ENCODE peak calls at places on chromosome 6, in seven cellular contexts. O, K, M, N, C, R and I are unnamed samples.

GRCh38 chr6:25564953-25565352 is 87.1 kb upstream of the SCGN start:
- DNase-seq in N (no peak), C (no peak), R (no peak), K (no peak), O (no peak), M (no peak), I (no peak)

GRCh38 chr6:106882133-106882532 is 92.4 kb downstream of the CD24 start:
- DNase-seq in R (no peak), O (no peak), K (no peak), M (no peak), C (no peak), N (no peak), I (no peak)

GRCh38 chr6:111772274-111772780 is 100.9 kb downstream of the FYN start:
- DNase-seq in R (no peak), O (no peak), N (no peak), M (no peak), C (no peak), K (no peak), I (no peak)

GRCh38 chr6:141035312-141036058 is 1097.2 kb upstream of the GJE1 start:
- DNase-seq in R (no peak), O (no peak), M (no peak), K (no peak), N (no peak), C (no peak), I (no peak)

GRCh38 chr6:79810878-79811277 is 136.5 kb downstream of the ELOVL4 start:
- DNase-seq in K (no peak), N (no peak), M (no peak), O (peak), C (no peak), R (no peak), I (no peak)

GRCh38 chr6:58198301-58198700 is 880.9 kb downstream of the PRIM2 start:
- DNase-seq in O (no peak), C (no peak), K (no peak), M (no peak), R (no peak), N (no peak), I (no peak)

GRCh38 chr6:157669747-157670216 is 153.3 kb upstream of the SNX9 start:
- DNase-seq in K (peak), R (no peak), N (no peak), C (peak), M (no peak), O (peak), I (no peak)

GRCh38 chr6:110180228-110181008 is at the start of gene CDC40:
- DNase-seq in K (peak), M (peak), R (no peak), C (no peak), N (no peak), O (peak), I (peak)

GRCh38 chr6:14068133-14068532 is 49.4 kb upstream of the CD83 start:
- DNase-seq in K (no peak), O (no peak), C (no peak), M (no peak), R (no peak), N (no peak), I (no peak)

GRCh38 chr6:161038229-161039003 is 46.8 kb downstream of the MAP3K4 start:
- DNase-seq in C (no peak), R (peak), M (no peak), K (no peak), N (no peak), O (no peak), I (no peak)

GRCh38 chr6:159633196-159633595 is 59.8 kb downstream of the SOD2 start:
- DNase-seq in O (peak), M (peak), R (no peak), N (no peak), C (no peak), K (peak), I (no peak)

GRCh38 chr6:99822741-99823512 is 171.1 kb downstream of the MCHR2 start:
- DNase-seq in N (peak), M (peak), K (peak), C (no peak), R (no peak), O (peak), I (peak)

GRCh38 chr6:125111219-125111983 is 42.2 kb upstream of the TPD52L1 start:
- DNase-seq in O (no peak), K (no peak), N (no peak), M (no peak), C (no peak), R (no peak), I (no peak)

GRCh38 chr6:3438190-3439167 is 18.4 kb downstream of the SLC22A23 start:
- DNase-seq in N (no peak), K (peak), O (no peak), R (no peak), M (no peak), C (no peak), I (no peak)

GRCh38 chr6:75409286-75409685 is 84.3 kb downstream of the FILIP1 start:
- DNase-seq in K (no peak), M (no peak), N (no peak), R (no peak), O (no peak), C (no peak), I (no peak)

GRCh38 chr6:80142586-80142985 is 36.1 kb downstream of the BCKDHB start:
- DNase-seq in C (no peak), K (no peak), M (no peak), N (no peak), O (no peak), R (no peak), I (no peak)

GRCh38 chr6:27839303-27840081 is 72.7 kb downstream of the OR2B2 start:
- DNase-seq in C (no peak), K (peak), R (no peak), N (no peak), M (peak), O (peak), I (no peak)

GRCh38 chr6:118668761-118669411 is 17.5 kb upstream of the CEP85L start:
- DNase-seq in M (peak), O (no peak), N (no peak), K (no peak), C (no peak), R (no peak), I (no peak)

GRCh38 chr6:49220293-49220692 is 242.8 kb downstream of the MMUT start:
- DNase-seq in M (no peak), R (no peak), K (no peak), C (no peak), N (no peak), O (no peak), I (no peak)

GRCh38 chr6:169723991-169724553 is at the start of gene PHF10:
- DNase-seq in C (no peak), K (no peak), N (peak), O (peak), M (peak), R (no peak), I (peak)

GRCh38 chr6:104955491-104955890 is 1.4 kb upstream of the LIN28B start:
- DNase-seq in C (no peak), O (peak), R (no peak), N (no peak), M (peak), K (no peak), I (no peak)

GRCh38 chr6:159602370-159603185 is 90.5 kb downstream of the SOD2 start:
- DNase-seq in R (no peak), C (no peak), O (no peak), M (no peak), N (no peak), K (no peak), I (no peak)

GRCh38 chr6:113490356-113490755 is 366.8 kb upstream of the MARCKS start:
- DNase-seq in M (no peak), R (no peak), N (no peak), O (no peak), C (no peak), K (peak), I (no peak)

GRCh38 chr6:10956776-10957175 is 69.9 kb downstream of the SYCP2L start:
- DNase-seq in N (no peak), C (no peak), R (no peak), K (no peak), O (no peak), M (no peak), I (no peak)

GRCh38 chr6:2665169-2666070 is 85.3 kb downstream of the MYLK4 start:
- DNase-seq in N (no peak), R (no peak), K (no peak), O (no peak), M (no peak), C (no peak), I (no peak)

GRCh38 chr6:150016324-150017185 is 8.8 kb downstream of the RAET1L start:
- DNase-seq in N (no peak), K (peak), C (no peak), O (peak), R (no peak), M (peak), I (no peak)

GRCh38 chr6:111038534-111039252 is 48.6 kb upstream of the SLC16A10 start:
- DNase-seq in O (no peak), C (no peak), N (peak), M (no peak), R (no peak), K (no peak), I (peak)

GRCh38 chr6:104591573-104592334 is 268.0 kb downstream of the HACE1 start:
- DNase-seq in K (no peak), M (no peak), R (no peak), C (no peak), O (no peak), N (no peak), I (no peak)

GRCh38 chr6:89140347-89141159 is 5.3 kb upstream of the PM20D2 start:
- DNase-seq in O (no peak), K (peak), M (no peak), C (no peak), N (no peak), R (no peak), I (no peak)

GRCh38 chr6:2630362-2630761 is 120.4 kb downstream of the MYLK4 start:
- DNase-seq in K (peak), O (no peak), R (no peak), N (no peak), M (peak), C (no peak), I (no peak)

GRCh38 chr6:36897629-36898028 is 11.9 kb downstream of the C6orf89 start:
- DNase-seq in R (no peak), K (peak), M (peak), N (no peak), C (no peak), O (peak), I (no peak)

GRCh38 chr6:144908004-144908403 is 622.9 kb downstream of the UTRN start:
- DNase-seq in O (no peak), C (no peak), R (no peak), M (no peak), N (no peak), K (no peak), I (no peak)

GRCh38 chr6:144912474-144912873 is 627.3 kb downstream of the UTRN start:
- DNase-seq in K (no peak), C (no peak), M (no peak), O (no peak), N (no peak), R (no peak), I (no peak)

DNA sequence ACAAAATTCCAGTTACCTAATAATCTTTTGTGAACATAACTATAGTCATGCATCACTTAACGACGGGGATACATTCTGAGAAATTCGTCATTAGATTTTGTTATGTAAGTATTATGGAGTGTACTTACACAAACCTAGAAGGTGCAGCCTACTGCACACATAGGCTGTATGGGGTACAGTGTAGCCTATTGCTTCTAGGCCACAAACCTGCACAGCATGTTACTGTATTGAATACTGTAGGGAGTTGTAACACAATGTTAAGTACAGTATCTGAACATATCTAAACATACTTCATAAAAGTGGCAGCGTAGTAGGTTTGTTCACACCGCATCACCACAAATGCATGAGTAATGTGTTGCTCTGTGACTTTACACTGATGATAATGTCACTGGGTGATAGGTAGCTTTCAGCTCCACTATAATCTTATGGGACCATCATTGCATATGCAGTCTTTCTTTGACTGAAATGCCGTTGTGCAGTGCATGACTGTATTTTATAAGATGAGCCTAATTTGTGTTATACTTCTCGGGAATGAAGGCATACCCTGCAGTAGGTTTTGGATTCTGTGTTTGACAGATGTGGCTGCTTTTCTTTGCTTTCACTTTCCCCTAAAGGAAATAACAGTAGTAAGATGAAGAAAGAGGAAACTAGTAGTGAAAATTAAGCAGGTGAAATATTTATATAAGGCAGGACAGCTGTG is 365.6 kb downstream of the FARS2 start:
- DNase-seq in K (no peak), C (no peak), O (no peak), R (peak), M (no peak), N (peak), I (no peak)
- TF ChIP-seq TAF1 in K (no peak), C (no peak), O (no peak), R (no peak), M (no peak), N (no peak), I (no peak)

GRCh38 chr6:12698298-12698697 is 18.3 kb upstream of the PHACTR1 start:
- DNase-seq in K (no peak), N (no peak), C (no peak), R (no peak), M (no peak), O (no peak), I (no peak)

GRCh38 chr6:12693122-12693521 is 23.4 kb upstream of the PHACTR1 start:
- DNase-seq in C (no peak), O (no peak), R (no peak), K (no peak), M (no peak), N (no peak), I (no peak)
- TF ChIP-seq POLR2AphosphoS5 in C (no peak), O (no peak), R (no peak), K (no peak), M (no peak), N (no peak), I (no peak)

GRCh38 chr6:135423649-135424128 is 73.9 kb downstream of the AHI1 start:
- DNase-seq in N (no peak), C (no peak), M (peak), R (peak), O (peak), K (peak), I (no peak)
- TF ChIP-seq TAF1 in N (no peak), C (no peak), M (no peak), R (no peak), O (no peak), K (no peak), I (no peak)

GRCh38 chr6:136072691-136073090 is 177.4 kb downstream of the MTFR2 start:
- DNase-seq in C (no peak), O (no peak), N (no peak), M (no peak), K (no peak), R (no peak), I (no peak)

GRCh38 chr6:136066005-136066404 is 184.1 kb downstream of the MTFR2 start:
- DNase-seq in N (no peak), M (no peak), R (no peak), O (no peak), K (no peak), C (no peak), I (no peak)

GRCh38 chr6:136067731-136068341 is 182.3 kb downstream of the MTFR2 start:
- DNase-seq in R (no peak), O (no peak), N (no peak), K (no peak), C (peak), M (no peak), I (no peak)

GRCh38 chr6:136070815-136071214 is 179.3 kb downstream of the MTFR2 start:
- DNase-seq in N (no peak), K (no peak), R (no peak), O (no peak), C (no peak), M (no peak), I (no peak)

DNA sequence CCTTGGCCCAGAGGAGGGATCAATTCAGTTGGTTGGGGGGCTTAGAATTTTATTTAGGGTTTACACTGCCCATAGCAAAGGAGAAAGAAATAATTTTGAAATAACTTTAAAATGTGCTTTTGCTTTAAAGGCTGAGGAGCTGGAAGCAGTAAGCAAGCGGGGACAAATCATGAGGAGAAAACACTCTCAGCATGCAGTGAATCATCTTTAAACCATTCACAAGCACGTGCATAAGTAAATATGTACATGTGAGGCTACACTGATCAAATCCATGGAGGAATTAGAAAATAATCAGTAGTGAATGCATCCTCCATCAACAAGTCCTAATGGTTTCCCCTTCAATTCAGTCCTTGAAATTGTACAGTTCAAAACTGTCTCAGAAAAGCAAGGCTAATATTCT is 181.0 kb downstream of the MTFR2 start:
- DNase-seq in R (no peak), N (no peak), C (no peak), O (no peak), M (no peak), K (no peak), I (no peak)
- TF ChIP-seq POLR2AphosphoS5 in R (no peak), N (no peak), C (no peak), O (no peak), M (no peak), K (no peak), I (no peak)

GRCh38 chr6:142665393-142665792 is 279.6 kb downstream of the HIVEP2 start:
- DNase-seq in R (no peak), N (no peak), K (no peak), O (no peak), M (no peak), C (no peak), I (no peak)
- TF ChIP-seq TAF1 in R (no peak), N (no peak), K (no peak), O (no peak), M (no peak), C (no peak), I (no peak)

GRCh38 chr6:155936551-155936950 is 480.9 kb upstream of the NOX3 start:
- DNase-seq in M (no peak), O (no peak), N (no peak), R (no peak), C (no peak), K (no peak), I (no peak)
- TF ChIP-seq POLR2AphosphoS5 in M (no peak), O (no peak), N (no peak), R (no peak), C (no peak), K (no peak), I (no peak)

GRCh38 chr6:148432405-148433195 is 90.0 kb downstream of the SASH1 start:
- DNase-seq in C (no peak), O (no peak), R (no peak), N (no peak), K (no peak), M (no peak), I (no peak)

GRCh38 chr6:148431840-148432239 is 89.2 kb downstream of the SASH1 start:
- DNase-seq in C (no peak), R (no peak), N (no peak), M (no peak), O (no peak), K (no peak), I (no peak)

GRCh38 chr6:148431413-148431812 is 88.8 kb downstream of the SASH1 start:
- DNase-seq in N (no peak), R (no peak), M (no peak), K (no peak), O (no peak), C (no peak), I (no peak)

GRCh38 chr6:148429423-148429822 is 86.8 kb downstream of the SASH1 start:
- DNase-seq in C (no peak), M (no peak), K (no peak), R (no peak), N (no peak), O (no peak), I (no peak)

GRCh38 chr6:148430897-148431296 is 88.3 kb downstream of the SASH1 start:
- DNase-seq in C (no peak), K (no peak), N (no peak), M (no peak), R (no peak), O (no peak), I (no peak)
- TF ChIP-seq TAF1 in C (no peak), K (no peak), N (no peak), M (no peak), R (no peak), O (no peak), I (no peak)

GRCh38 chr6:44527191-44527960 is 139.9 kb downstream of the CDC5L start:
- DNase-seq in M (no peak), R (no peak), C (no peak), O (no peak), N (no peak), K (no peak), I (no peak)
- TF ChIP-seq POLR2AphosphoS5 in M (no peak), R (no peak), C (no peak), O (no peak), N (no peak), K (no peak), I (no peak)

GRCh38 chr6:5899216-5900045 is 107.3 kb downstream of the NRN1 start:
- DNase-seq in N (no peak), O (no peak), K (no peak), R (no peak), M (no peak), C (no peak), I (no peak)
- TF ChIP-seq TAF1 in N (no peak), O (no peak), K (no peak), R (no peak), M (no peak), C (no peak), I (no peak)